ENCODE peak calls at places on chromosomes 6 and 20, in four cellular contexts. A is K562, Y is HepG2, H is WTC11. F is an unnamed sample.

GRCh38 chr6:1596088-1596852 is 13.4 kb upstream of the FOXC1 start:
- DNase-seq in Y (peak; percentile 50), H (peak; percentile 77), A (peak; percentile 69), F (peak; percentile 73)

GRCh38 chr6:143108278-143108677 is 47.6 kb downstream of the AIG1 start:
- DNase-seq in Y (no peak), H (no peak), A (no peak), F (no peak)

GRCh38 chr6:34788111-34788510 is 3.8 kb upstream of the BLTP3A start:
- DNase-seq in A (no peak), H (no peak), Y (no peak), F (no peak)

GRCh38 chr20:10487354-10488115 is 52.4 kb downstream of the SLX4IP start:
- DNase-seq in A (no peak), H (no peak), Y (no peak), F (no peak)

GRCh38 chr6:111757342-111757741 is 115.9 kb downstream of the FYN start:
- DNase-seq in A (no peak), H (no peak), Y (no peak), F (no peak)

GRCh38 chr6:133568970-133569889 is 319.7 kb upstream of the TCF21 start:
- DNase-seq in A (peak; percentile 63), Y (peak; percentile 51), H (peak; percentile 36), F (peak; percentile 69)

GRCh38 chr6:33860706-33861474 is 57.1 kb upstream of the MLN start:
- DNase-seq in Y (no peak), H (no peak), A (no peak), F (no peak)

GRCh38 chr6:169529931-169530761 is 171.7 kb downstream of the WDR27 start:
- DNase-seq in Y (no peak), A (no peak), H (no peak), F (no peak)

GRCh38 chr20:61964675-61965605 is 100.7 kb downstream of the TAF4 start:
- DNase-seq in Y (no peak), A (no peak), H (no peak), F (no peak)

DNA sequence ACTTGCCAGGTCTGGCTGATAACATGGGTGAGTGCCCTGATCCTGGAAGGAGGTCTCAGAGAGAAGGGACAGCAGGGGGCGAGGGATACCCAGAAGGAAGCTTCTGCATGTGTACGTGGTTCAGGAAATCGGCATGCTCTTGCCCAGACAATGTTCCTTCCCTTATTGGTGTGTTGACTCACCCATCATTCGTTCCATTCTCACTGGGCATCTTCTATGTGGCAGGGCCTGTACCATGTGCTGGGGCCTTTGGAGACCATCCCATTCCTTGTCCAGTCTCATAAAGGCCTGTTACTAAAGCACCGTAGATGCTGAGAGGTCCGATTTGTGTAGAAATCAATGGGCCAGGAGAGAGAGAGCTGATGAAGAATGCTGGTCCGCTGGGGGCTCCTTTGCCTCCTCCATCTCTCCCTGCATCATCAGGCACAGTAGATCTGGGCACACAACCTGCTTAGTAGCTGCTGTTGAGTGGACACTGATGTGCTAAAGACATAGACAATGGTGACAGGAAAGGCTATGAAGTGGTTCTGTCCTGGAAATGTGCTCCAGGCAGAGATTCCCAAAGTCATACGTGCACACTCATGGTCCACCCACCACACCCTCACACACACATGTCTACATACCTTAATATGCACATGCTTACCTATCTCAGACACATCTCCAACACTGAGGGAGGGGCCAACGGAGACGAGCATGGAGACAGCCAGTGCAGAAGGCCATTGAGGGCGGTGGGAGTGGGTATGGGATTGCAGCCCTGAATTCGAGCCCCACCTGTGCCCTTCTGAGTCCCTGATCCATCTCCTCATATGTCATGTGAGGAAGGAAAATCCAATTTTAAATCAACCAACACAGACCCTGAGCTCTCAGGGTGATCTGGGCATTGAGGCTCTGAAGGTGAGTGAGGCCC is 27.8 kb downstream of the GLP1R start:
- DNase-seq in H (no peak), A (no peak), Y (no peak), F (no peak)
- TF ChIP-seq ELF4 in H (no peak), A (no peak), Y (no peak), F (no peak)

GRCh38 chr6:160043784-160044183 is 74.9 kb downstream of the IGF2R start:
- DNase-seq in H (no peak), A (no peak), Y (no peak), F (no peak)

GRCh38 chr6:160042788-160043301 is 74.0 kb downstream of the IGF2R start:
- DNase-seq in H (no peak), A (no peak), Y (peak; percentile 86), F (no peak)

GRCh38 chr6:160040527-160041264 is 71.8 kb downstream of the IGF2R start:
- DNase-seq in H (no peak), Y (no peak), A (no peak), F (no peak)

GRCh38 chr6:160041608-160042007 is 72.7 kb downstream of the IGF2R start:
- DNase-seq in H (no peak), A (no peak), Y (peak; percentile 22), F (no peak)

DNA sequence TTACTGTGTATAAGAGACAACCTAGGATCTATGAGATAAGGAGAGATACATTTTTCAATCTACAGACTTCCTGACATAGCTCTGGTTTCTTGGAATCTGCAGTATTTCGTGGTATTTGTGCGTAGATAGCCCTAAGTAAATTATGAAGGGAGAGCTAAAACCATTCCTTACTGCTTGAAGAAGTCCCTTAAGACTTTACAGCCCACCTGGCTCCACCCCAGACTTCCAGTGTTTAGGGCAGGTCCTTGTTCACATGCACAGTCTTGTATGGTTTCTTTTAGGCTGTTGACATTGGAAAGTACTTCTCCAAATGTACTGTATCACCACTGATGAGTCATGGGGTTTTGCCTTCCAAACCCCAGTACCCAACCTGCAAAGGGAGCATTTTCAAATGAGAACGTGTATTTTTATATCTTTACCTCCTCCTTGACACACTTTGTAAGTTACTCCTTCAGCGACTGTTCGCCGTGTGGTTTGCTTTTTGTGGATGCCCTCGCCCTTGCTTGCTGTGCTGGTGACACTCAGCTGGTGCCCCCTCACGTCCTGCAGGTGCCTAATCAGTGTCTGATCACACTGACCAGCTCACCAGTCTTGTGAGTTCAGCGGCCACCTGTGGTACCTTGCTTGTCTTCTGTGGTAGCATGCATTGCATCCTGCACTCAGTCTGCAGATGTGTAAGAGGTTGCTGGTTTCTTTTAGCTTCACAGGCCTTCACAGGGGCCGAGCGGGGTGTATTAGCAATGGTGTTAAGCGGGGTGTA is 73.3 kb downstream of the IGF2R start:
- DNase-seq in H (no peak), A (no peak), Y (no peak), F (no peak)
- TF ChIP-seq ELF4 in H (no peak), A (no peak), Y (no peak), F (no peak)

GRCh38 chr6:74731204-74731603 is 474.6 kb downstream of the COL12A1 start:
- DNase-seq in Y (no peak), H (no peak), A (no peak), F (no peak)
- TF ChIP-seq ELF4 in Y (no peak), H (no peak), A (no peak), F (no peak)

DNA sequence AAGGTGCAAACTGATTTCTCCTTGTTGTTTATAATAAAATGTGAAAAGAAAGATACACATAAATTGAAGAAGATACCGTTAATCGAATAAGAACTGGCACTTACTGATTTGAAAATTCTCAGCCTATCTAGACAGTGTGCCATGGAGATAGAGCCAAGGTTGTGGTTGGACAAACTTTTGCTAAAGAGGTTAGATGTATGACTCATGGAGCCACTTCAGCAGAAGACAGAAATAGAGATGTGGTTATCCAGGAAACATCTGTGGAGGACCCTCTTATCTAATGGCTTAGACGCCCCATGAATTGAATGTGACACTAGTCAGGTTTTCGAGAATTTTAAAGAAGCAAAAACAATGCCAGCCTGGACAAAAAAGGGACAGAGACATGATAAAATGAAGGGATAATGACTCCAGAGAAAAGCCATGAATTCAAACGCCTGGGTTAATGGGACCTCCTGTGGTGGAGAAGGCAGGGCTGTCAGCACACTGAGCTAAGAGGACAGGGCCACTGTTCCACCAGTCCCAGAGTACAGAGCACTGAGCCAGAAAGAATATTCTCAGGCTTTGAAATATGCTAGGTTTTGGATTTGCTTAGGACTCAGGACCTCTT is 280.5 kb downstream of the CLVS2 start:
- DNase-seq in A (peak; percentile 59), Y (no peak), H (no peak), F (peak; percentile 51)
- TF ChIP-seq ELF4 in A (no peak), Y (no peak), H (no peak), F (no peak)

DNA sequence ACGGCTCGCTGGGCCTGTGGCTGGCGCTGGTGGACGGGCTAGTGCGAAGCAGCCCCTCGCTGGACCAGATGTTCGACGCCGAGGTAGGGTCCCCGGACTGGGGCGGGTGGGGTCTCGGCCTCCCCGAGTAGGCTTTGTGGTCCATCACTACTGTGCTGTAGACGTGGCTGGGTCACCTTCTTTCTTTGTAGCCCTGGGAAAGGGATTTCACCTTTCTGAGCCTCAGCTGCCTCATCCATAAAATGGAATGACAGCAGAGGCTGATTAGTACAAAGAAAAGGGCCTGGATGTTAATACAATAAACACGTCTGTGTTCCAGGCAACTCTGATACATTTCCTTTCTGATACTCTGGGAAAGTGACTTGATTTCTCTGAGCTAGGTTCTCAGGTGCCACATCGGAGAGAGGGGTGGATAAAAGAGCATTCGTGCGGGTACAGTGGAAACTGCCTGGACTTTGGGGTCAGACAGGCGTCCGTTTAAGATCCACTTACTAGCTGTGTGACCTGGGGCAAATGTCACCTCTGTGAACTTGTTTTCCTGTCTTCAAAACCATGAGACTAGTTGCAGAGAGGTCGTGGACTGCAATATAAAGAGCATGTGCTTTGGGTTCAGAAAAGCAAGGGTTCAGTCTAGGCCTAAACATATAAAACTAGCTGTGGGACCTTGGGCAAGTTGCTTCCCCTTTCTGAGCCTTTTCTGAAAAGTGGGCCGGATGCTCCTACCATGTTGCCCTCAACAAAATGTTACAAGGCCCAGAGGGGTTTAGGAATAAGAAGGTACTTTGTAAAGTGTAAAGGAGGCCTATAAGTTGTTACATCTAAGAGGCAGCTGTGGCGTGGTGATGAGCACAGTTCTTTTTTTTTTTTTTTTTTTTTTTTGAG is 896 bp downstream of the SYS1 start:
- DNase-seq in A (no peak), Y (no peak), H (no peak), F (no peak)
- TF ChIP-seq ELF4 in A (no peak), Y (no peak), H (no peak), F (no peak)

DNA sequence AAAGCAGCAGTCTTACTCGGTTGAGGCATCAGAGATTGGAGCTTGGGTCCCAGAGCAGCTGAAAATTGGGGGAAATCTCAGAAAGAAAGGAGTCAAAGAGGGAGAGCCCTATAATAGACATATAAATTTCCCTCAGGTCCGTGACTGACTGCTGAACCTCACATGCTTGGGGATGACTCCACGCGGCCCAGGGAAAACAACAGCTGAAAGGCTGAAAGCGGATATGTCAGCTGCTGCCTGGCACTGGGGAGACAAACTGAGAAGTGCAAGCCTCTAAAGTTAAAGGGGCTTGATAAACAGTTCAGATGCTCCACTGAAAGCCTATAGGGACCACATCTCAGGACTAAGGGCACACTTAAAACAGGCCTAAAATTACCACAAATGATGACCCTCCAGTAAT is 255.9 kb upstream of the RIN2 start:
- DNase-seq in H (no peak), Y (no peak), A (no peak), F (no peak)
- TF ChIP-seq ELF4 in H (no peak), Y (no peak), A (no peak), F (no peak)

DNA sequence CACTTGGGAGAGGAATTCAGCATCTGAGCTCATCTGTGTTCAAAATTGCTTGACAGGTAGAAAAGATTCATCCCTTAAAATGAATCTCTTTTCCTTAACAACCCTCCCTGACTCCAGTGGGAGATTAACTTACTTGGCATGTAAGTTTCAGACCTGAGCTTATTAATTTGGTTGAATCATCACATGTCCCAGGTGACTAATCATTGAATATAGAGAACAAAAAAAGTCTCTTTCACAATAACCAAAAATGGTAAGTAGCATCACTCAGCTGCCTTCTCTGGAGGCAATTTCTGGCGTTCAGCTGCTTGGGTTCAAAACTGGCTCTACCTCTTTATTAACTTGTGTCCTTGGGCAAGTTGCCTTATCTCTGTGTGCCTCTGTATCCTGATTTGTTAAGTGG is 2.9 kb downstream of the C6orf141 start:
- DNase-seq in A (no peak), Y (no peak), H (no peak), F (no peak)
- TF ChIP-seq ELF4 in A (no peak), Y (no peak), H (no peak), F (no peak)

F was measured in HEK293T.